ENCODE peak calls at places on chromosomes 4 and X, in seven cellular contexts. F is sigmoid colon, S is foreskin fibroblast, A is tibial artery, V is adrenal gland, B is HFF-Myc, R is body of pancreas. H is an unnamed sample.

GRCh38 chr4:169079942-169080827 is 70.1 kb upstream of the CBR4 start:
- DNase-seq in F (peak), S (peak), A (peak), V (peak), B (no peak), R (no peak), H (peak)

GRCh38 chrX:101206471-101206870 is 13.1 kb upstream of the DRP2 start:
- DNase-seq in F (no peak), S (peak), A (no peak), V (no peak), B (peak), R (no peak), H (peak)

GRCh38 chrX:80266979-80267378 is 153.3 kb upstream of the TENT5D start:
- DNase-seq in F (no peak), S (no peak), A (no peak), V (peak), B (no peak), R (no peak), H (no peak)

GRCh38 chr4:52577285-52577968 is 81.7 kb downstream of the USP46 start:
- DNase-seq in F (no peak), S (peak), A (no peak), V (no peak), B (no peak), R (no peak), H (peak)

GRCh38 chr4:39750216-39750615 is 52.3 kb downstream of the UBE2K start:
- DNase-seq in F (no peak), S (no peak), A (no peak), V (no peak), B (no peak), R (no peak), H (no peak)

GRCh38 chr4:82560853-82561744 is 689 bp downstream of the TMEM150C start:
- DNase-seq in F (no peak), S (peak), A (no peak), V (peak), B (no peak), R (no peak), H (no peak)

GRCh38 chrX:120365320-120365719 is 3.4 kb downstream of the ATP1B4 start:
- DNase-seq in F (no peak), S (peak), A (no peak), V (peak), B (no peak), R (peak), H (peak)

GRCh38 chrX:53321216-53321942 is 40.0 kb upstream of the IQSEC2 start:
- DNase-seq in F (no peak), S (peak), A (no peak), V (no peak), B (no peak), R (peak), H (no peak)

GRCh38 chr4:152956650-152957436 is 20.7 kb downstream of the FHDC1 start:
- DNase-seq in F (no peak), S (peak), A (no peak), V (no peak), B (no peak), R (no peak), H (peak)

GRCh38 chr4:26048962-26049361 is 134.9 kb downstream of the SMIM20 start:
- DNase-seq in F (no peak), S (peak), A (no peak), V (no peak), B (no peak), R (no peak), H (peak)

GRCh38 chr4:2071912-2072867 is 13.1 kb downstream of the NAT8L start:
- DNase-seq in F (peak), S (no peak), A (peak), V (no peak), B (no peak), R (peak), H (no peak)

GRCh38 chrX:39508300-39508692 is 589.5 kb downstream of the BCOR start:
- DNase-seq in F (no peak), S (no peak), A (no peak), V (no peak), B (no peak), R (no peak), H (no peak)

GRCh38 chrX:116277391-116277790 is 106.8 kb downstream of the AGTR2 start:
- DNase-seq in F (no peak), S (no peak), A (no peak), V (no peak), B (no peak), R (no peak), H (no peak)

GRCh38 chr4:82774711-82775171 is 23.9 kb downstream of the SCD5 start:
- DNase-seq in F (no peak), S (peak), A (no peak), V (no peak), B (no peak), R (no peak), H (no peak)

GRCh38 chr4:3466691-3467600 is 3.8 kb downstream of the DOK7 start:
- DNase-seq in F (no peak), S (no peak), A (no peak), V (no peak), B (no peak), R (no peak), H (no peak)

GRCh38 chr4:37685211-37685725 is 908 bp downstream of the RELL1 start:
- DNase-seq in F (peak), S (peak), A (no peak), V (no peak), B (peak), R (no peak), H (peak)

GRCh38 chr4:99574530-99575314 is at the start of gene MTTP:
- DNase-seq in F (no peak), S (no peak), A (no peak), V (no peak), B (no peak), R (no peak), H (no peak)

GRCh38 chr4:6758732-6759131 is 23.8 kb upstream of the KIAA0232 start:
- DNase-seq in F (no peak), S (no peak), A (no peak), V (no peak), B (no peak), R (no peak), H (no peak)

GRCh38 chrX:39491548-39492297 is 606.0 kb downstream of the BCOR start:
- DNase-seq in F (no peak), S (no peak), A (no peak), V (no peak), B (no peak), R (no peak), H (no peak)

DNA sequence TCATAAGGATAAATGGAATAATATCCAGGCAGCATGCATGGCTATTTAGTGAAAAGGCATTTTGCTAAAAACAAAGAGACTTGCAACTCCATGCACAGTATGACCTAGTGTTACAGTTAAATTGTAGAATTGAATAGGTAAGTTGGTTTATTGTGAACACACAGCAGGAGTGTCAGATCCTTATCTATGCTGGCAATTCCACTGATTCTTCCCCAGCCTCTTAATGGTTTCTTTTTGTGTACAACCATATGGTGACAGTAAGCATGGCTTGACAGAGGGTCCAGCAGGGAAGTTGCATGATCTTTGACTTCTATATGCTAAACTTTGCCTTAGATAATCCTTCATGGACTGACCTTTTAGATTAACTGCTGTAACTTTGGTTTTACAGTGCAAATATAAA is 936.6 kb upstream of the EPHA5 start:
- DNase-seq in F (no peak), S (no peak), A (no peak), V (no peak), B (no peak), R (no peak), H (no peak)
- TF ChIP-seq CTCF in F (no peak), S (no peak), A (no peak), V (no peak), B (no peak), R (no peak), H (no peak)

GRCh38 chr4:84931961-84932360 is 34.5 kb downstream of the WDFY3 start:
- DNase-seq in F (no peak), S (no peak), A (no peak), V (no peak), B (no peak), R (no peak), H (no peak)

GRCh38 chr4:84927428-84927827 is 39.1 kb downstream of the WDFY3 start:
- DNase-seq in F (no peak), S (no peak), A (no peak), V (no peak), B (no peak), R (no peak), H (no peak)

GRCh38 chr4:84931274-84931673 is 35.2 kb downstream of the WDFY3 start:
- DNase-seq in F (no peak), S (no peak), A (no peak), V (no peak), B (no peak), R (no peak), H (no peak)

GRCh38 chr4:84924439-84924838 is 42.1 kb downstream of the WDFY3 start:
- DNase-seq in F (no peak), S (no peak), A (no peak), V (no peak), B (no peak), R (no peak), H (no peak)

DNA sequence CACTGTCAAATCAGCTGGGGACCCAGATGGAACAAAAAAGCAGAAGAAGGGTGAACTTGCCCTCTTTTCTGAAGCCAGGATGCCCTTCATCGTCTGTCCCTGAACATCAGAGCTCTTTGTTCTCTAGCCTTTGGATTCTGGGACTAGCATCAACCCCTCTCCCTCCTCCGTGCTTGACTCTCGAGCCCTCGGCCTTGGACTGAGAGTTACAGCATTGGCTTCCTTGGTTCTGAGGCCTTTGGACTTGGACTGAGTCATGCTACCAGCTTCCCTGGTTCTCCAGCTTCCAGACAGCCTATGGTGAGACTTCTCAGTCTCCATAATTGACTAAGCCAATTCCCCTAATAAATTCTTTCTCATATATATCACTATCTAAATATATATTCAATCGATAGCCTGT is 38.4 kb downstream of the WDFY3 start:
- DNase-seq in F (no peak), S (no peak), A (no peak), V (peak), B (no peak), R (no peak), H (no peak)
- H3K4me3 ChIP-seq in F (no peak), S (no peak), A (no peak), V (no peak), B (no peak), R (no peak), H (no peak)

GRCh38 chr4:56048621-56049427 is 100.1 kb downstream of the CEP135 start:
- DNase-seq in F (peak), S (peak), A (no peak), V (peak), B (no peak), R (peak), H (peak)
- TF ChIP-seq CTCF in F (no peak), S (peak), A (no peak), V (no peak), B (no peak), R (no peak), H (peak)

DNA sequence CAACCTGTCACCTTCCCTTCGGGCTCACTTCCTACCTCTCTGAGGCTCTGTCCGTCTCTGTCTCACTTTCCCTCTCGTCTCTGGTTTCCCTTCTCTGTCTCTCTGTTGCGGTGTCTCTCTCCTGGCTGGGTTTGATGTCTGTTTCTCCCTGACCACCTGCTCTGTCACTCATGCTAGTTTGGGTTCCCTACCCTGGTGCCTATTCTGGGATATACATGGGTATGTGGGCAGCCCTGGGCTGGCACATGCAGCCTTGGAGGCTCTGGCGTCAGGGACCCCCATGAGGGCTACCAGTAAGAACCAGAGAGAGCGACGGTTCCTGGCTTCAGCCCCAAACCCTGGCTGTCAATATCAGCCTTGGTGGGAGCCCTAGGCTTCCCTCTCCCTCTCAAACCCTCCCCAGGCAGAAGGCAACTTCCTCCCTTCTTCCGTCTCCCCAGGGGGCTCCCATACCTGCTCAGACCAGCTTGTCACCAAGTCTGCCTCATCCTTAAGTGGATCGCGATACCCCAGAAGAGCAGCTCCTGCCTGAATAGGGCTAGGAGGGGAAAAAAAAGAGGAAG is 314 bp downstream of the DNASE1L1 start:
- DNase-seq in F (no peak), S (no peak), A (no peak), V (no peak), B (no peak), R (no peak), H (no peak)
- H3K4me3 ChIP-seq in F (peak), S (peak), A (peak), V (no peak), B (peak), R (no peak), H (no peak)